ENCODE peak calls at places on chromosome 1, in four cellular contexts. One of them, this sample, is unnamed.

GRCh38 chr1:100624886-100625430 is 87.0 kb downstream of the GPR88 start:
- DNase-seq in NCI-H524: no peak
- DNase-seq in A673: no peak
- DNase-seq in upper lobe of right lung: no peak
- DNase-seq in this sample: no peak

GRCh38 chr1:20551945-20552727 is at the start of gene FAM43B:
- DNase-seq in NCI-H524: peak
- DNase-seq in A673: peak
- DNase-seq in upper lobe of right lung: peak
- DNase-seq in this sample: peak

GRCh38 chr1:81689531-81689941 is 111.2 kb upstream of the ADGRL2 start:
- DNase-seq in NCI-H524: no peak
- DNase-seq in A673: no peak
- DNase-seq in upper lobe of right lung: no peak
- DNase-seq in this sample: no peak

GRCh38 chr1:60234761-60235160 is 161.2 kb upstream of the C1orf87 start:
- DNase-seq in NCI-H524: no peak
- DNase-seq in A673: no peak
- DNase-seq in upper lobe of right lung: no peak
- DNase-seq in this sample: peak

GRCh38 chr1:214427871-214428277 is 123.5 kb downstream of the PTPN14 start:
- DNase-seq in NCI-H524: no peak
- DNase-seq in A673: peak
- DNase-seq in upper lobe of right lung: no peak
- DNase-seq in this sample: no peak

GRCh38 chr1:183238071-183238470 is 52.0 kb downstream of the LAMC2 start:
- DNase-seq in NCI-H524: no peak
- DNase-seq in A673: no peak
- DNase-seq in upper lobe of right lung: no peak
- DNase-seq in this sample: no peak

GRCh38 chr1:3451994-3452865 is 2.2 kb upstream of the ARHGEF16 start:
- DNase-seq in NCI-H524: no peak
- DNase-seq in A673: no peak
- DNase-seq in upper lobe of right lung: no peak
- DNase-seq in this sample: no peak

GRCh38 chr1:226223157-226223785 is at the start of gene MIXL1:
- DNase-seq in NCI-H524: no peak
- DNase-seq in A673: no peak
- DNase-seq in upper lobe of right lung: no peak
- DNase-seq in this sample: no peak

GRCh38 chr1:14064649-14065442 is 364.9 kb downstream of the PRDM2 start:
- DNase-seq in NCI-H524: no peak
- DNase-seq in A673: no peak
- DNase-seq in upper lobe of right lung: no peak
- DNase-seq in this sample: peak

GRCh38 chr1:25006770-25007169 is 76.7 kb upstream of the RUNX3 start:
- DNase-seq in NCI-H524: no peak
- DNase-seq in A673: no peak
- DNase-seq in upper lobe of right lung: no peak
- DNase-seq in this sample: no peak

GRCh38 chr1:157724537-157725213 is 24.1 kb upstream of the FCRL3 start:
- DNase-seq in NCI-H524: no peak
- DNase-seq in A673: no peak
- DNase-seq in upper lobe of right lung: no peak
- DNase-seq in this sample: no peak

GRCh38 chr1:155324717-155325595 is 4.3 kb downstream of the RUSC1 start:
- DNase-seq in NCI-H524: peak
- DNase-seq in A673: peak
- DNase-seq in upper lobe of right lung: peak
- DNase-seq in this sample: peak

GRCh38 chr1:207032528-207033017 is at the start of gene C1orf116:
- DNase-seq in NCI-H524: no peak
- DNase-seq in A673: peak
- DNase-seq in upper lobe of right lung: peak
- DNase-seq in this sample: peak

GRCh38 chr1:226938903-226939438 is 1.1 kb upstream of the COQ8A start:
- DNase-seq in NCI-H524: no peak
- DNase-seq in A673: no peak
- DNase-seq in upper lobe of right lung: no peak
- DNase-seq in this sample: peak

GRCh38 chr1:223048026-223048425 is 95.0 kb downstream of the TLR5 start:
- DNase-seq in NCI-H524: no peak
- DNase-seq in A673: no peak
- DNase-seq in upper lobe of right lung: no peak
- DNase-seq in this sample: no peak

GRCh38 chr1:111992396-111992985 is 3.0 kb upstream of the KCND3 start:
- DNase-seq in NCI-H524: no peak
- DNase-seq in A673: no peak
- DNase-seq in upper lobe of right lung: no peak
- DNase-seq in this sample: no peak

GRCh38 chr1:164240081-164240480 is 318.9 kb upstream of the PBX1 start:
- DNase-seq in NCI-H524: no peak
- DNase-seq in A673: no peak
- DNase-seq in upper lobe of right lung: no peak
- DNase-seq in this sample: peak

This sample was measured in NCI-H2171 treated with DMSO at 0.1 percent for 48 hours.